ENCODE peak calls at places on chromosomes 2 and 18, in ten cellular contexts. W is fibroblast of mammary gland, E is A549, V is adrenal gland, A is mammary epithelial cell, Z is bronchial epithelial cell, N is esophagus squamous epithelium, L is lower leg skin, Y is tibial artery, T is fibroblast of pulmonary artery. X is an unnamed sample.

GRCh38 chr2:179340678-179341077 is 76.0 kb upstream of the SESTD1 start:
- DNase-seq in T (peak), N (no peak), Z (peak), W (peak), E (peak), L (no peak), Y (no peak), V (no peak), A (peak), X (peak)

GRCh38 chr18:470661-471501 is 29.6 kb downstream of the COLEC12 start:
- DNase-seq in N (no peak), E (no peak), Z (no peak), Y (no peak), V (no peak), T (peak), W (peak), L (no peak), A (no peak), X (peak)

GRCh38 chr18:14930576-14930975 is 182.6 kb downstream of the ANKRD30B start:
- DNase-seq in Z (no peak), T (no peak), A (no peak), V (no peak), L (no peak), Y (no peak), N (no peak), E (no peak), W (no peak), X (no peak)

GRCh38 chr18:23146861-23147469 is 11.7 kb downstream of the CABLES1 start:
- DNase-seq in L (no peak), E (no peak), Z (no peak), N (no peak), W (no peak), Y (no peak), V (no peak), T (no peak), A (no peak), X (no peak)

GRCh38 chr2:74293191-74294065 is 49.8 kb downstream of the SLC4A5 start:
- DNase-seq in W (no peak), V (no peak), Y (no peak), E (no peak), T (no peak), N (no peak), Z (peak), L (no peak), A (no peak), X (peak)

GRCh38 chr18:12742453-12742852 is 39.6 kb downstream of the PSMG2 start:
- DNase-seq in N (no peak), L (no peak), E (peak), Z (peak), A (peak), V (no peak), W (peak), T (peak), Y (no peak), X (peak)

GRCh38 chr2:241199897-241200821 is 11.7 kb downstream of the ANO7 start:
- DNase-seq in T (no peak), L (no peak), A (no peak), Y (no peak), V (no peak), W (no peak), Z (no peak), E (no peak), N (no peak), X (no peak)

GRCh38 chr2:210531050-210531449 is 25.3 kb upstream of the CPS1 start:
- DNase-seq in Y (no peak), W (no peak), N (no peak), E (no peak), V (no peak), A (no peak), L (no peak), T (no peak), Z (no peak), X (no peak)

GRCh38 chr18:6561029-6561861 is 146.5 kb upstream of the L3MBTL4 start:
- DNase-seq in Z (peak), W (peak), N (no peak), A (no peak), T (peak), L (no peak), Y (no peak), V (peak), E (no peak), X (peak)

GRCh38 chr2:223586261-223586660 is 15.9 kb downstream of the SCG2 start:
- DNase-seq in A (peak), V (no peak), Z (peak), L (no peak), E (peak), N (no peak), Y (no peak), T (peak), W (peak), X (peak)

GRCh38 chr18:70419526-70419925 is 130.7 kb downstream of the SOCS6 start:
- DNase-seq in V (no peak), N (no peak), L (no peak), Z (peak), E (no peak), T (peak), W (peak), A (peak), Y (no peak), X (peak)

GRCh38 chr2:29193681-29194080 is 78.5 kb downstream of the CLIP4 start:
- DNase-seq in E (no peak), V (no peak), L (no peak), A (no peak), T (no peak), Y (no peak), N (no peak), Z (no peak), W (no peak), X (no peak)

GRCh38 chr2:189580662-189581353 is at the start of gene SLC40A1:
- DNase-seq in V (peak), Z (no peak), Y (peak), L (peak), E (peak), N (no peak), A (peak), W (peak), T (peak), X (peak)

GRCh38 chr2:62527478-62528210 is 21.6 kb upstream of the TMEM17 start:
- DNase-seq in E (no peak), Z (no peak), V (no peak), A (no peak), T (no peak), W (no peak), Y (no peak), N (no peak), L (no peak), X (no peak)

GRCh38 chr18:57931038-57931437 is 113.0 kb upstream of the NEDD4L start:
- DNase-seq in V (no peak), E (no peak), Y (no peak), N (no peak), T (no peak), L (no peak), W (no peak), Z (no peak), A (no peak), X (peak)

GRCh38 chr18:55858661-55859111 is 270.7 kb upstream of the TCF4 start:
- DNase-seq in E (no peak), V (no peak), Y (no peak), L (no peak), N (no peak), A (no peak), Z (no peak), T (no peak), W (no peak), X (no peak)

GRCh38 chr2:36485521-36485920 is 112.4 kb downstream of the FEZ2 start:
- DNase-seq in Z (peak), N (no peak), W (peak), E (peak), L (no peak), T (peak), Y (no peak), V (peak), A (peak), X (peak)

GRCh38 chr2:68878753-68879152 is 7.6 kb upstream of the BMP10 start:
- DNase-seq in T (peak), E (no peak), A (no peak), N (no peak), L (no peak), W (peak), Z (peak), Y (no peak), V (no peak), X (peak)

GRCh38 chr18:22924589-22924988 is 8.5 kb upstream of the RBBP8 start:
- DNase-seq in A (no peak), L (no peak), Y (no peak), E (no peak), N (no peak), T (no peak), V (no peak), W (no peak), Z (no peak), X (no peak)

GRCh38 chr18:23115683-23116096 is 19.6 kb upstream of the CABLES1 start:
- DNase-seq in L (no peak), V (no peak), A (peak), T (peak), E (peak), Z (peak), N (no peak), Y (no peak), W (peak), X (peak)

GRCh38 chr2:236167297-236168109 is 683 bp downstream of the GBX2 start:
- DNase-seq in V (no peak), Y (no peak), E (peak), T (peak), L (peak), W (peak), Z (no peak), A (peak), N (no peak), X (peak)

GRCh38 chr18:67104700-67105284 is 411.7 kb downstream of the DSEL start:
- DNase-seq in T (peak), W (peak), E (peak), L (peak), Z (peak), A (peak), V (peak), N (no peak), Y (no peak), X (peak)

GRCh38 chr18:79540161-79540913 is 139.3 kb upstream of the CTDP1 start:
- DNase-seq in Z (peak), V (no peak), N (no peak), W (no peak), A (peak), L (peak), E (no peak), Y (peak), T (no peak), X (no peak)

GRCh38 chr2:168770796-168771195 is 31.6 kb upstream of the NOSTRIN start:
- DNase-seq in T (no peak), V (no peak), A (no peak), Z (no peak), L (no peak), N (no peak), W (no peak), E (no peak), Y (no peak), X (no peak)

GRCh38 chr2:174593574-174594203 is 3.9 kb downstream of the WIPF1 start:
- DNase-seq in E (no peak), Y (no peak), T (peak), A (peak), W (peak), Z (no peak), V (no peak), L (peak), N (no peak), X (peak)

GRCh38 chr2:27016801-27017325 is 15.9 kb upstream of the TMEM214 start:
- DNase-seq in A (peak), Y (peak), Z (peak), N (no peak), E (peak), V (peak), W (peak), T (peak), L (peak), X (peak)

DNA sequence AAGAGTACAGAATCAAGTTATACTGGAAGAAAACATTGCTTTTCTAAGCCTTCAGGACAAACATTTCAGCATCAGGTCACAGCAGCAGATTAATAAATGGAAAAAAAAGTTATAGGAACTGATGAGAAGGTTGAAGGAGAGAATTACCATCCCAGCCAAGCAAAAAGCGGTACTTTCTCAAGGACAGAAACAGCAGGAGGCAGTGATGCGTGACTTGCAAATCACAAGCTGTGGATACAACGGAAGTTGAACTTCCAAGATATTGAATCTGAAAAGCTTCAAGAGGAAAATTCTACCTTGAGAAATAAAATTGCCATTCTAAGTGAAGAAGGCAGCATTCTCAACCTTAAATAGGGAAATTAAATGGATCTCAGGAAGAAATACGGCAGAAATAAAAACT is 18.5 kb upstream of the SERPINB12 start:
- DNase-seq in N (no peak), A (no peak), Z (no peak), L (no peak), Y (no peak), T (no peak), W (peak), E (no peak), V (no peak), X (peak)
- TF ChIP-seq CTCF in N (no peak), A (peak), Z (no peak), L (no peak), Y (no peak), T (no peak), W (no peak), E (no peak), V (no peak), X (peak)

DNA sequence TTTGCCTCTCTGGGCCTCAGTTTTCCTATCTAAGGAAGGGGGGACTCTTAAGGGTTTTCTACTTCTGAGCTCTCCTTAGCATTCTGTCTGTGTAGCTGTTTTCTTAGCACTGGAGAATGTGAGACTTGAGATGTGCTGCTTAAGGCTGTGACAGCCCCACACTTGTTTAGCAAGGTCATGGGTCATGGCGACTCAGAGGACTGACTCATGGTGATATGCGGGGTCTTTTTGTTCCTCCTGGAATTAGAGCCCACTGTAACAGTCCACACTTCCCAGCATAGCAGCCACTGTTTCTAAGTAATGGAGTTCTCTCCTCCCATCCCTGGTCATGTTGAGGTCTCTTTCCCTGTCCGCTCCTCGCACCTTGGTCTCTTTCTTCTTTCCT is 4.1 kb upstream of the LPIN1 start:
- DNase-seq in Y (no peak), N (no peak), W (peak), T (no peak), E (no peak), Z (no peak), V (no peak), L (no peak), A (no peak), X (no peak)
- H3K4me3 ChIP-seq in Y (no peak), N (no peak), W (no peak), T (no peak), E (no peak), Z (no peak), V (no peak), L (no peak), A (no peak), X (no peak)

DNA sequence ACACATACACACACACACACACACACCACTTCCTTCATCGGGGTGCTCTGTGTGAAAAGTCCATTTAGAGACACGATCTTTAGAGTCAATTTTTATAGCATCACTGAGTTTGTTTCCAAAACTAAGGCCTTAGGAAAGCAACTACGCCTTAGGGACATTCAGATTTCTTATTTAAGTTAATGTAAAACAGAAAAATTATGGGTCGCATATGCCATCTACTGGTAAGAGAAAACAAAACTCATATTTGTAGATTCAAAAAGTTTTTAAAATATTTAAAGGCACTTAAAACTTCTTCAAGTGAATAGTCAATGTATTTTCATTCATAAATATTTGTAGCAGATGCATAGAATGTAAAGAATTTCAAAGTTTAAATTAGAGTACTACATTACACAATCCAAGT is 166.2 kb downstream of the ATAD2B start:
- DNase-seq in N (no peak), A (no peak), W (peak), L (no peak), Y (no peak), Z (peak), V (no peak), T (peak), E (peak), X (peak)
- TF ChIP-seq CTCF in N (peak), A (peak), W (peak), L (no peak), Y (peak), Z (no peak), V (peak), T (peak), E (peak), X (peak)

DNA sequence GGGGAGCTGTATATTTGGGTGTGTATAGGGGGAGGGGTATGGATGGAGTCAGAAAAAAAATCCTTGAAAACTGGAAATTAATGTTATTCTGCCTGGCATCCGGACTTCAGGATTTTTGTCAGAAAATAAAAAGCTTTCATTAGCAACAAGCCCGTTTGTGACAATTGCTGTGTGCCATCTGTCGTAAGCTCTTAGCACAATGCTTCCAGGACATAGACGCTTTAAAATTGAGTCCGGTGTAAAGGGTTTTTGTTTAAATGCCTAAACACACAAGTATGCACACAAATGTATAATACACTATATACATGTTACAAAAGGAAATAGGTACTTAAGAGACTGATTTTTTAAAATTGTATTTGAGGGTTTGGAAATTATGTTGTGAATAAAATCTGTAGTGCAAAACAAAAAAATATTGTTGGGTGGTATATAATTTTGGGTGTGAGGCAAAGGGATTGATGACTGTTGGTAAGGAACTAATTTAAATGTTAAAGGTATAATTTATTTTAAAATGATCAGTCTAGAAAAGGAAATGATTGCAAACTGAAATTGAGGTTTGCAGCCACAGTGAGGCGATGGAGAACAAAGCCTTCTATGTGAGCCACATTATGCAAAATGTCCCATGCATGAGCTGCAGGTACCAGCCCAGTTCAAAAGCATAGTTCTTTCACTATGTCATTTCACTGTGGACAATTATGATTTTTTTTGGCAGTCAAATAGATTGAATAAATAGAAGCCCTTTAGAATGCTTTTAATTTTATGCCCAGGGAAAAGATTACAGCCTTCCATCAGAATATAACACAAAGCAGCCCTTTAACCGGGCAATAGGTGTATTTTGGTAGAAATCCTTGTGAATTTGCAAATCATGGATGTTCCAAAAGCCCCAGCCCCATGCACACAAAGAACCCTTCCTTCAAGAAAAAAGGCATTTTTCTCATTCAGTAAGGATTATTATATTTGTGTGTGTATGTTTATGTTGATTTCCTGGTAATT is 1.5 kb downstream of the MAP2 start:
- DNase-seq in A (peak), V (peak), Y (no peak), Z (peak), E (peak), W (peak), N (no peak), L (no peak), T (peak), X (peak)
- H3K4me3 ChIP-seq in A (peak), V (no peak), Y (peak), Z (peak), E (peak), W (peak), N (no peak), L (no peak), T (peak), X (peak)